ENCODE peak calls at places on chromosomes 1 and 21, in eight cellular contexts. One of them, this sample, is unnamed.

GRCh38 chr21:26444646-26445045 is 128.4 kb downstream of the CYYR1 start:
- DNase-seq in GM12891: no peak
- DNase-seq in activated T-cell treated with anti-CD3 and anti-CD28 coated beads for 1 hour: no peak
- DNase-seq in D721Med: no peak
- DNase-seq in activated CD4-positive, alpha-beta memory T cell treated with anti-CD3 and anti-CD28 coated beads, Interleukin-2, amount 10 ng/mL, durations not matched to agents 7 days and 5 days: no peak
- DNase-seq in HFF-Myc: no peak
- DNase-seq in GF-D8: no peak
- DNase-seq in GM12864: no peak
- DNase-seq in this sample: no peak

GRCh38 chr1:155717041-155717440 is 28.1 kb downstream of the DAP3 start:
- DNase-seq in GM12891: peak; percentile 41
- DNase-seq in activated T-cell treated with anti-CD3 and anti-CD28 coated beads for 1 hour: no peak
- DNase-seq in D721Med: no peak
- DNase-seq in activated CD4-positive, alpha-beta memory T cell treated with anti-CD3 and anti-CD28 coated beads, Interleukin-2, amount 10 ng/mL, durations not matched to agents 7 days and 5 days: no peak
- DNase-seq in HFF-Myc: no peak
- DNase-seq in GF-D8: no peak
- DNase-seq in GM12864: peak; percentile 49
- DNase-seq in this sample: no peak

GRCh38 chr1:5424802-5425201 is 567.4 kb downstream of the NPHP4 start:
- DNase-seq in GM12891: no peak
- DNase-seq in activated T-cell treated with anti-CD3 and anti-CD28 coated beads for 1 hour: no peak
- DNase-seq in D721Med: no peak
- DNase-seq in activated CD4-positive, alpha-beta memory T cell treated with anti-CD3 and anti-CD28 coated beads, Interleukin-2, amount 10 ng/mL, durations not matched to agents 7 days and 5 days: no peak
- DNase-seq in HFF-Myc: no peak
- DNase-seq in GF-D8: no peak
- DNase-seq in GM12864: no peak
- DNase-seq in this sample: no peak

GRCh38 chr1:14660795-14661194 is 62.3 kb downstream of the KAZN start:
- DNase-seq in GM12891: no peak
- DNase-seq in activated T-cell treated with anti-CD3 and anti-CD28 coated beads for 1 hour: no peak
- DNase-seq in D721Med: no peak
- DNase-seq in activated CD4-positive, alpha-beta memory T cell treated with anti-CD3 and anti-CD28 coated beads, Interleukin-2, amount 10 ng/mL, durations not matched to agents 7 days and 5 days: no peak
- DNase-seq in HFF-Myc: no peak
- DNase-seq in GF-D8: no peak
- DNase-seq in GM12864: no peak
- DNase-seq in this sample: no peak

GRCh38 chr1:173206816-173207595 is at the start of gene TNFSF4:
- DNase-seq in GM12891: no peak
- DNase-seq in activated T-cell treated with anti-CD3 and anti-CD28 coated beads for 1 hour: no peak
- DNase-seq in D721Med: no peak
- DNase-seq in activated CD4-positive, alpha-beta memory T cell treated with anti-CD3 and anti-CD28 coated beads, Interleukin-2, amount 10 ng/mL, durations not matched to agents 7 days and 5 days: no peak
- DNase-seq in HFF-Myc: no peak
- DNase-seq in GF-D8: peak; percentile 53
- DNase-seq in GM12864: no peak
- DNase-seq in this sample: peak; percentile 41

GRCh38 chr1:209094384-209094783 is 489.1 kb upstream of the CAMK1G start:
- DNase-seq in GM12891: no peak
- DNase-seq in activated T-cell treated with anti-CD3 and anti-CD28 coated beads for 1 hour: no peak
- DNase-seq in D721Med: no peak
- DNase-seq in activated CD4-positive, alpha-beta memory T cell treated with anti-CD3 and anti-CD28 coated beads, Interleukin-2, amount 10 ng/mL, durations not matched to agents 7 days and 5 days: no peak
- DNase-seq in HFF-Myc: no peak
- DNase-seq in GF-D8: no peak
- DNase-seq in GM12864: no peak
- DNase-seq in this sample: no peak

GRCh38 chr1:28503117-28503516 is 2.7 kb upstream of the RCC1 start:
- DNase-seq in GM12891: no peak
- DNase-seq in activated T-cell treated with anti-CD3 and anti-CD28 coated beads for 1 hour: no peak
- DNase-seq in D721Med: no peak
- DNase-seq in activated CD4-positive, alpha-beta memory T cell treated with anti-CD3 and anti-CD28 coated beads, Interleukin-2, amount 10 ng/mL, durations not matched to agents 7 days and 5 days: no peak
- DNase-seq in HFF-Myc: no peak
- DNase-seq in GF-D8: no peak
- DNase-seq in GM12864: no peak
- DNase-seq in this sample: no peak

GRCh38 chr1:205907794-205908193 is 35.5 kb downstream of the SLC26A9 start:
- DNase-seq in GM12891: no peak
- DNase-seq in activated T-cell treated with anti-CD3 and anti-CD28 coated beads for 1 hour: no peak
- DNase-seq in D721Med: no peak
- DNase-seq in activated CD4-positive, alpha-beta memory T cell treated with anti-CD3 and anti-CD28 coated beads, Interleukin-2, amount 10 ng/mL, durations not matched to agents 7 days and 5 days: no peak
- DNase-seq in HFF-Myc: no peak
- DNase-seq in GF-D8: no peak
- DNase-seq in GM12864: no peak
- DNase-seq in this sample: no peak

GRCh38 chr1:230801441-230801840 is 54.3 kb downstream of the CAPN9 start:
- DNase-seq in GM12891: no peak
- DNase-seq in activated T-cell treated with anti-CD3 and anti-CD28 coated beads for 1 hour: no peak
- DNase-seq in D721Med: no peak
- DNase-seq in activated CD4-positive, alpha-beta memory T cell treated with anti-CD3 and anti-CD28 coated beads, Interleukin-2, amount 10 ng/mL, durations not matched to agents 7 days and 5 days: no peak
- DNase-seq in HFF-Myc: no peak
- DNase-seq in GF-D8: no peak
- DNase-seq in GM12864: no peak
- DNase-seq in this sample: no peak

GRCh38 chr1:241343956-241344355 is 13.0 kb downstream of the RGS7 start:
- DNase-seq in GM12891: no peak
- DNase-seq in activated T-cell treated with anti-CD3 and anti-CD28 coated beads for 1 hour: no peak
- DNase-seq in D721Med: no peak
- DNase-seq in activated CD4-positive, alpha-beta memory T cell treated with anti-CD3 and anti-CD28 coated beads, Interleukin-2, amount 10 ng/mL, durations not matched to agents 7 days and 5 days: no peak
- DNase-seq in HFF-Myc: no peak
- DNase-seq in GF-D8: no peak
- DNase-seq in GM12864: no peak
- DNase-seq in this sample: no peak

GRCh38 chr1:59997479-59997878 is 70.9 kb upstream of the CYP2J2 start:
- DNase-seq in GM12891: no peak
- DNase-seq in activated T-cell treated with anti-CD3 and anti-CD28 coated beads for 1 hour: no peak
- DNase-seq in D721Med: no peak
- DNase-seq in activated CD4-positive, alpha-beta memory T cell treated with anti-CD3 and anti-CD28 coated beads, Interleukin-2, amount 10 ng/mL, durations not matched to agents 7 days and 5 days: no peak
- DNase-seq in HFF-Myc: no peak
- DNase-seq in GF-D8: no peak
- DNase-seq in GM12864: no peak
- DNase-seq in this sample: no peak

This sample was measured in CMK.